ENCODE peak calls at places on chromosomes 4 and X, in ten cellular contexts. W is pancreas; T is CD8-positive, alpha-beta T cell; D is brain microvascular endothelial cell; B is astrocyte; F is testis; Q is HFF-Myc; A is CD4-positive, CD25-positive, alpha-beta regulatory T cell; V is GM12865; C is tibial artery. K is an unnamed sample.
A peak's percentile ranks its signal among the peaks of the same experiment; 100 is the strongest.

GRCh38 chr4:11408569-11408968 is 20.1 kb downstream of the HS3ST1 start:
- DNase-seq in W (no peak), T (no peak), D (no peak), B (no peak), F (no peak), Q (no peak), A (no peak), V (no peak), C (no peak), K (no peak)

GRCh38 chrX:120560405-120560841 is 339 bp downstream of the CUL4B start:
- DNase-seq in W (peak; percentile 23), T (peak; percentile 25), D (peak; percentile 34), B (peak; percentile 22), F (no peak), Q (no peak), A (no peak), V (peak; percentile 52), C (peak; percentile 67), K (no peak)

GRCh38 chr4:22720091-22720490 is 27.4 kb downstream of the GBA3 start:
- DNase-seq in W (no peak), T (no peak), D (no peak), B (peak; percentile 69), F (no peak), Q (peak; percentile 1), A (no peak), V (no peak), C (no peak), K (peak; percentile 43)

GRCh38 chr4:32000846-32001488 is 1280.8 kb downstream of the PCDH7 start:
- DNase-seq in W (no peak), T (no peak), D (no peak), B (no peak), F (no peak), Q (no peak), A (no peak), V (no peak), C (no peak), K (no peak)

GRCh38 chr4:177448850-177449249 is 6.6 kb upstream of the AGA start:
- DNase-seq in W (no peak), T (no peak), D (no peak), B (peak; percentile 90), F (no peak), Q (peak; percentile 17), A (no peak), V (no peak), C (no peak), K (peak; percentile 67)

GRCh38 chr4:80124246-80125211 is 51.5 kb upstream of the ANTXR2 start:
- DNase-seq in W (no peak), T (no peak), D (no peak), B (no peak), F (no peak), Q (no peak), A (no peak), V (no peak), C (no peak), K (no peak)

GRCh38 chr4:18953613-18954012 is 932.1 kb upstream of the LCORL start:
- DNase-seq in W (no peak), T (no peak), D (no peak), B (no peak), F (no peak), Q (no peak), A (no peak), V (no peak), C (no peak), K (no peak)

GRCh38 chr4:10159671-10160070 is 43.1 kb upstream of the WDR1 start:
- DNase-seq in W (no peak), T (no peak), D (no peak), B (no peak), F (no peak), Q (no peak), A (no peak), V (no peak), C (no peak), K (no peak)

GRCh38 chrX:132226169-132226568 is 6.9 kb upstream of the RAP2C start:
- DNase-seq in W (no peak), T (no peak), D (no peak), B (no peak), F (no peak), Q (no peak), A (no peak), V (no peak), C (no peak), K (no peak)

GRCh38 chr4:21470531-21470930 is 478.0 kb downstream of the KCNIP4 start:
- DNase-seq in W (no peak), T (no peak), D (peak; percentile 63), B (peak; percentile 58), F (no peak), Q (peak; percentile 37), A (no peak), V (no peak), C (no peak), K (peak; percentile 19)

GRCh38 chr4:118716304-118716703 is 31.1 kb downstream of the METTL14 start:
- DNase-seq in W (no peak), T (no peak), D (no peak), B (no peak), F (no peak), Q (no peak), A (no peak), V (no peak), C (no peak), K (no peak)

GRCh38 chr4:94567811-94568210 is 116.1 kb downstream of the PDLIM5 start:
- DNase-seq in W (no peak), T (no peak), D (no peak), B (no peak), F (no peak), Q (no peak), A (no peak), V (peak; percentile 6), C (no peak), K (no peak)

GRCh38 chr4:26839534-26839951 is 21.1 kb upstream of the STIM2 start:
- DNase-seq in W (peak; percentile 75), T (no peak), D (no peak), B (peak; percentile 56), F (no peak), Q (peak; percentile 98), A (no peak), V (no peak), C (no peak), K (peak; percentile 74)

GRCh38 chrX:76987381-76987780 is 459.8 kb upstream of the FGF16 start:
- DNase-seq in W (no peak), T (no peak), D (no peak), B (no peak), F (no peak), Q (no peak), A (no peak), V (no peak), C (no peak), K (no peak)

GRCh38 chr4:14143892-14144291 is 516.4 kb upstream of the BOD1L1 start:
- DNase-seq in W (no peak), T (no peak), D (no peak), B (no peak), F (no peak), Q (no peak), A (no peak), V (peak; percentile 11), C (no peak), K (no peak)
- H3K4me3 ChIP-seq in W (no peak overlapping the region), T (no peak overlapping the region), D (no peak overlapping the region), B (no peak overlapping the region), F (no peak overlapping the region), Q (no peak overlapping the region), A (no peak overlapping the region), V (no peak overlapping the region), C (no peak overlapping the region), K (no peak overlapping the region)

GRCh38 chr4:13857397-13857796 is 229.9 kb upstream of the BOD1L1 start:
- DNase-seq in W (no peak), T (no peak), D (no peak), B (no peak), F (no peak), Q (no peak), A (no peak), V (no peak), C (no peak), K (no peak)
- H3K4me3 ChIP-seq in W (no peak overlapping the region), T (no peak overlapping the region), D (no peak overlapping the region), B (no peak overlapping the region), F (no peak overlapping the region), Q (no peak overlapping the region), A (no peak overlapping the region), V (no peak overlapping the region), C (no peak overlapping the region), K (no peak overlapping the region)

GRCh38 chr4:179114615-179115014 is 1672.4 kb upstream of the AGA start:
- DNase-seq in W (no peak), T (no peak), D (no peak), B (no peak), F (no peak), Q (no peak), A (no peak), V (no peak), C (no peak), K (no peak)

GRCh38 chr4:179112441-179113170 is 1670.4 kb upstream of the AGA start:
- DNase-seq in W (no peak), T (no peak), D (no peak), B (no peak), F (no peak), Q (no peak), A (no peak), V (no peak), C (no peak), K (no peak)

GRCh38 chr4:179116581-179116980 is 1674.3 kb upstream of the AGA start:
- DNase-seq in W (no peak), T (no peak), D (no peak), B (peak; percentile 60), F (no peak), Q (no peak), A (no peak), V (no peak), C (no peak), K (no peak)

GRCh38 chr4:179110816-179111215 is 1668.6 kb upstream of the AGA start:
- DNase-seq in W (no peak), T (no peak), D (no peak), B (peak; percentile 92), F (no peak), Q (no peak), A (no peak), V (no peak), C (no peak), K (no peak)

GRCh38 chr4:179116011-179116410 is 1673.8 kb upstream of the AGA start:
- DNase-seq in W (no peak), T (no peak), D (no peak), B (peak; percentile 74), F (no peak), Q (no peak), A (no peak), V (no peak), C (no peak), K (no peak)
- H3K4me3 ChIP-seq in W (no peak overlapping the region), T (no peak overlapping the region), D (no peak overlapping the region), B (no peak overlapping the region), F (no peak overlapping the region), Q (no peak overlapping the region), A (no peak overlapping the region), V (no peak overlapping the region), C (no peak overlapping the region), K (no peak overlapping the region)

DNA sequence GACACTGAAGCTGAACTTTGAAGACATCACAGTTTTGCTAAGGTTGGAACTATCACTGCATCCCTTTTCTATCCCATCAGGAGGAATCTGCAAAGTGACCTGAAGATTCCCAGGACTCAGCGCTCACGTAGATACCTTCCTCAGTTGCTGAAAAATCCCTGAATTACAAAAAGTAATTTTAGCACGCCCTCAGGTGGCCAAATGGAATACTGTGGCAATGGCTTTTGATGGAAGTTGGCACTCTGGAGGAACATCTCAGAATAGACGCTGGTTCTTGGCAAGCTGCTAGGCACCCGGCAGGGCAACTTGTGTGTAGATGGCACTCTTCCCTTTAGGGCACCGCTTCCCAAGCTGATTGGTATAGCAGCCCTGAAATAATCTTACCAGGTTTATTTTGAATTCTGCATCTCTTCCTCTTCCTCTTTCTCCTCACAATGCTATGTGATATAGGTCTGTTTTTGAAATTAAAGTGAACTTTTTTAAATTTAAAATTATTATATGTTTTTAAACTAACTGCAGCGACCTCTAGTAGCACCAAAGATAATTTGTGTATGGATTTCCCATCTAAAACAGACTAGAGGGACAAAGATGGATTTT is 16.3 kb upstream of the ESX1 start:
- DNase-seq in W (peak; percentile 24), T (peak; percentile 1), D (peak; percentile 17), B (peak; percentile 4), F (peak; percentile 63), Q (peak; percentile 5), A (no peak), V (peak; percentile 11), C (peak; percentile 64), K (no peak)
- H3K4me3 ChIP-seq in W (no peak overlapping the region), T (peak overlapping the region; percentile 35), D (peak overlapping the region; percentile 33), B (no peak overlapping the region), F (no peak overlapping the region), Q (peak overlapping the region; percentile 24), A (peak overlapping the region; percentile 53), V (no peak overlapping the region), C (no peak overlapping the region), K (no peak overlapping the region)